ENCODE peak calls at places on chromosome 13, in seven cellular contexts. U is colonic mucosa; Z is activated CD8-positive, alpha-beta memory T cell treated with anti-CD3 and anti-CD28 coated beads for 1 hour; H is uterus; O is stimulated activated CD8-positive, alpha-beta memory T cell treated with anti-CD3 and anti-CD28 coated beads, Interleukin-7, amount 100 ng/mL, for 1 hour; D is endothelial cell of umbilical vein; Q is D721Med. P is an unnamed sample.

GRCh38 chr13:107518292-107518691 is 697.0 kb downstream of the LIG4 start:
- DNase-seq in U (no peak), Z (no peak), H (no peak), O (no peak), D (peak), Q (no peak), P (peak)

GRCh38 chr13:94712287-94712811 is at the start of gene SOX21:
- DNase-seq in U (no peak), Z (no peak), H (no peak), O (no peak), D (peak), Q (no peak), P (no peak)

GRCh38 chr13:109148243-109148642 is 518.8 kb downstream of the MYO16 start:
- DNase-seq in U (no peak), Z (no peak), H (no peak), O (no peak), D (no peak), Q (no peak), P (no peak)

GRCh38 chr13:43787998-43788397 is 1.2 kb upstream of the ENOX1 start:
- DNase-seq in U (no peak), Z (no peak), H (peak), O (no peak), D (peak), Q (no peak), P (peak)

GRCh38 chr13:36421447-36421846 is 10.8 kb upstream of the CCNA1 start:
- DNase-seq in U (no peak), Z (no peak), H (no peak), O (no peak), D (peak), Q (no peak), P (no peak)

GRCh38 chr13:42732073-42732472 is 49.3 kb upstream of the FAM216B start:
- DNase-seq in U (no peak), Z (no peak), H (no peak), O (no peak), D (no peak), Q (no peak), P (no peak)

GRCh38 chr13:34025746-34026145 is 207.8 kb downstream of the RFC3 start:
- DNase-seq in U (no peak), Z (no peak), H (no peak), O (no peak), D (peak), Q (no peak), P (no peak)

GRCh38 chr13:109874921-109875454 is 88.6 kb upstream of the IRS2 start:
- DNase-seq in U (no peak), Z (no peak), H (no peak), O (no peak), D (no peak), Q (no peak), P (no peak)

GRCh38 chr13:103066991-103067390 is 774 bp upstream of the SLC10A2 start:
- DNase-seq in U (no peak), Z (no peak), H (no peak), O (no peak), D (no peak), Q (no peak), P (no peak)

GRCh38 chr13:76894401-76895110 is 8.4 kb upstream of the KCTD12 start:
- DNase-seq in U (no peak), Z (no peak), H (no peak), O (no peak), D (peak), Q (no peak), P (peak)

GRCh38 chr13:42001580-42001979 is 40.7 kb upstream of the VWA8 start:
- DNase-seq in U (no peak), Z (no peak), H (peak), O (no peak), D (no peak), Q (no peak), P (no peak)

GRCh38 chr13:66506979-66507378 is 723.2 kb downstream of the PCDH9 start:
- DNase-seq in U (no peak), Z (no peak), H (no peak), O (no peak), D (no peak), Q (no peak), P (no peak)

GRCh38 chr13:35014606-35015005 is 72.5 kb downstream of the NBEA start:
- DNase-seq in U (no peak), Z (no peak), H (no peak), O (no peak), D (no peak), Q (no peak), P (no peak)

GRCh38 chr13:41284512-41285288 is 21.3 kb upstream of the MTRF1 start:
- DNase-seq in U (no peak), Z (no peak), H (no peak), O (no peak), D (peak), Q (no peak), P (no peak)

GRCh38 chr13:40352807-40353562 is 313.5 kb downstream of the FOXO1 start:
- DNase-seq in U (no peak), Z (no peak), H (peak), O (no peak), D (no peak), Q (no peak), P (no peak)

GRCh38 chr13:40113644-40114304 is 458.3 kb downstream of the COG6 start:
- DNase-seq in U (no peak), Z (no peak), H (peak), O (no peak), D (no peak), Q (no peak), P (no peak)

GRCh38 chr13:39417643-39418042 is 185.3 kb downstream of the LHFPL6 start:
- DNase-seq in U (no peak), Z (no peak), H (no peak), O (no peak), D (peak), Q (no peak), P (no peak)

GRCh38 chr13:40094056-40094455 is 438.6 kb downstream of the COG6 start:
- DNase-seq in U (peak), Z (no peak), H (no peak), O (no peak), D (no peak), Q (no peak), P (no peak)

GRCh38 chr13:48562296-48563066 is 29.6 kb upstream of the RCBTB2 start:
- DNase-seq in U (no peak), Z (peak), H (no peak), O (peak), D (no peak), Q (no peak), P (no peak)

GRCh38 chr13:80237646-80238045 is 103.3 kb downstream of the SPRY2 start:
- DNase-seq in U (no peak), Z (no peak), H (no peak), O (no peak), D (no peak), Q (no peak), P (no peak)

P was measured in dermis microvascular lymphatic vessel endothelial cell.